ENCODE peak calls at places on chromosome 3, in seven cellular contexts. C is heart right ventricle, X is psoas muscle, R is hepatocyte, G is Peyer's patch, N is upper lobe of right lung, P is lower lobe of right lung. O is an unnamed sample.

GRCh38 chr3:190053919-190054672 is 66.6 kb downstream of the P3H2 start:
- DNase-seq in X (no peak), R (peak; percentile 39), G (no peak), N (no peak), C (peak; percentile 35), P (no peak), O (no peak)

GRCh38 chr3:170724599-170724998 is 138.7 kb upstream of the SLC7A14 start:
- DNase-seq in G (no peak), C (no peak), N (no peak), X (peak; percentile 45), P (no peak), R (no peak), O (no peak)

GRCh38 chr3:50587806-50588758 is 18.8 kb downstream of the HEMK1 start:
- DNase-seq in X (no peak), P (no peak), R (no peak), G (no peak), N (no peak), C (no peak), O (no peak)

GRCh38 chr3:187739561-187740445 is 5.5 kb downstream of the BCL6 start:
- DNase-seq in R (peak; percentile 92), N (peak; percentile 91), P (peak; percentile 88), C (peak; percentile 82), G (peak; percentile 70), X (peak; percentile 89), O (peak; percentile 65)

GRCh38 chr3:146577662-146578061 is 27.5 kb downstream of the PLSCR5 start:
- DNase-seq in P (no peak), G (peak; percentile 17), C (peak; percentile 19), N (no peak), R (peak; percentile 49), X (no peak), O (peak; percentile 9)

GRCh38 chr3:187979543-187979942 is 174.4 kb upstream of the LPP start:
- DNase-seq in G (peak; percentile 85), N (no peak), X (no peak), C (no peak), R (no peak), P (no peak), O (peak; percentile 95)

GRCh38 chr3:187208159-187208558 is 10.9 kb downstream of the RTP1 start:
- DNase-seq in P (no peak), N (no peak), G (no peak), R (peak; percentile 27), C (no peak), X (no peak), O (no peak)

GRCh38 chr3:98986073-98986472 is 84.6 kb upstream of the DCBLD2 start:
- DNase-seq in P (no peak), X (no peak), G (no peak), N (no peak), R (peak; percentile 34), C (peak; percentile 25), O (no peak)

GRCh38 chr3:129046732-129047552 is 13.6 kb upstream of the GP9 start:
- DNase-seq in R (no peak), G (no peak), C (no peak), X (peak; percentile 10), N (no peak), P (no peak), O (no peak)

GRCh38 chr3:161275919-161276318 is 54.8 kb downstream of the NMD3 start:
- DNase-seq in R (no peak), P (no peak), G (no peak), N (no peak), X (no peak), C (no peak), O (no peak)

GRCh38 chr3:144770813-144771400 is 799.3 kb downstream of the DIPK2A start:
- DNase-seq in P (no peak), G (no peak), C (no peak), X (no peak), R (peak; percentile 43), N (no peak), O (no peak)

GRCh38 chr3:186303985-186304384 is 58.0 kb downstream of the DGKG start:
- DNase-seq in P (no peak), X (no peak), N (no peak), G (no peak), R (no peak), C (no peak), O (no peak)

GRCh38 chr3:19229086-19229485 is 80.8 kb downstream of the KCNH8 start:
- DNase-seq in G (no peak), N (no peak), P (no peak), X (no peak), R (no peak), C (no peak), O (no peak)

GRCh38 chr3:87435926-87436630 is 159.7 kb upstream of the POU1F1 start:
- DNase-seq in N (no peak), R (no peak), G (no peak), X (no peak), P (no peak), C (no peak), O (no peak)

GRCh38 chr3:56864090-56864489 is 62.3 kb upstream of the ARHGEF3 start:
- DNase-seq in R (no peak), C (no peak), N (no peak), G (no peak), X (no peak), P (no peak), O (peak; percentile 61)

GRCh38 chr3:46897031-46897430 is 19.5 kb downstream of the PTH1R start:
- DNase-seq in G (no peak), R (no peak), X (peak; percentile 8), C (no peak), N (no peak), P (peak; percentile 24), O (no peak)

GRCh38 chr3:185880600-185880999 is 55.8 kb upstream of the IGF2BP2 start:
- DNase-seq in N (no peak), R (no peak), G (no peak), P (no peak), X (no peak), C (no peak), O (no peak)

GRCh38 chr3:113783463-113783862 is 36.6 kb downstream of the ATP6V1A start:
- DNase-seq in N (no peak), X (no peak), R (no peak), G (no peak), P (no peak), C (no peak), O (no peak)

GRCh38 chr3:189978753-189979152 is 141.9 kb downstream of the P3H2 start:
- DNase-seq in R (no peak), G (no peak), X (no peak), P (no peak), C (no peak), N (no peak), O (no peak)

GRCh38 chr3:77303943-77304778 is 264.3 kb downstream of the ROBO2 start:
- DNase-seq in G (no peak), N (no peak), R (no peak), C (no peak), P (no peak), X (no peak), O (no peak)

GRCh38 chr3:63400259-63400860 is 122.3 kb downstream of the SYNPR start:
- DNase-seq in R (peak; percentile 9), N (no peak), X (no peak), G (no peak), C (no peak), P (no peak), O (no peak)

GRCh38 chr3:23805228-23805880 is 401 bp upstream of the UBE2E1 start:
- DNase-seq in N (no peak), X (no peak), G (no peak), R (no peak), C (no peak), P (no peak), O (no peak)

GRCh38 chr3:16508242-16508575 is 5.3 kb downstream of the RFTN1 start:
- DNase-seq in N (no peak), C (no peak), X (no peak), P (no peak), R (no peak), G (no peak), O (no peak)
- H3K4me3 ChIP-seq in N (no peak overlapping the region), C (no peak overlapping the region), X (no peak overlapping the region), P (no peak overlapping the region), R (no peak overlapping the region), G (no peak overlapping the region), O (no peak overlapping the region)

GRCh38 chr3:127455541-127456450 is 134.7 kb downstream of the TPRA1 start:
- DNase-seq in P (peak; percentile 72), R (peak; percentile 87), G (no peak), C (peak; percentile 47), N (peak; percentile 83), X (peak; percentile 76), O (peak; percentile 34)
- H3K4me3 ChIP-seq in P (peak overlapping the region; percentile 51), R (no peak overlapping the region), G (no peak overlapping the region), C (peak overlapping the region; percentile 32), N (peak overlapping the region; percentile 9), X (peak overlapping the region; percentile 52), O (no peak overlapping the region)

GRCh38 chr3:43964640-43965039 is 273.9 kb downstream of the ABHD5 start:
- DNase-seq in R (no peak), X (no peak), C (no peak), P (no peak), G (no peak), N (no peak), O (no peak)

GRCh38 chr3:43968465-43968864 is 273.2 kb upstream of the TOPAZ1 start:
- DNase-seq in N (no peak), P (no peak), X (no peak), G (no peak), C (no peak), R (no peak), O (no peak)

GRCh38 chr3:43969944-43970343 is 271.7 kb upstream of the TOPAZ1 start:
- DNase-seq in G (no peak), X (no peak), N (no peak), C (no peak), P (no peak), R (no peak), O (no peak)

GRCh38 chr3:43963208-43963607 is 272.5 kb downstream of the ABHD5 start:
- DNase-seq in X (no peak), P (no peak), C (no peak), R (no peak), G (no peak), N (no peak), O (no peak)

DNA sequence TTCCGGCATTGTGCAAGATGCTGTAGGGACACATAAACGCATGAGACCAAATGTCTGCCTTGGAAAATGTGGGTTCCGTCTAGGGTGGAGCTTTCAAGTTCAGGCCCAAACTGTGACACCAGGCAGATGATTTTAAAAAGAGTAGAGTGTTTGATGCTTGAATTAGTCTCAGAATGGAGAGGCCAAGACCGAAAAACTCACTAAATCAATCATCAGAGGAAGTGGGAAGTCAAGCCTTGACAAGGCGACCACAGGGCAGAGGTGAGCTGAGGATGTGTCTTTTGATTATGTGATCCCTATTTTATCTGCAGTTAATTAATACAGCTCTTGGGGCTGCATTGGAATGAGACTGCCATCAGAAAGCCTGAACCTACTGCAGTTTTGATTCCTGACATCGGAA is 275.4 kb downstream of the ABHD5 start:
- DNase-seq in G (no peak), X (no peak), N (no peak), P (no peak), C (no peak), R (no peak), O (no peak)
- H3K4me3 ChIP-seq in G (no peak overlapping the region), X (no peak overlapping the region), N (no peak overlapping the region), P (no peak overlapping the region), C (no peak overlapping the region), R (no peak overlapping the region), O (no peak overlapping the region)

DNA sequence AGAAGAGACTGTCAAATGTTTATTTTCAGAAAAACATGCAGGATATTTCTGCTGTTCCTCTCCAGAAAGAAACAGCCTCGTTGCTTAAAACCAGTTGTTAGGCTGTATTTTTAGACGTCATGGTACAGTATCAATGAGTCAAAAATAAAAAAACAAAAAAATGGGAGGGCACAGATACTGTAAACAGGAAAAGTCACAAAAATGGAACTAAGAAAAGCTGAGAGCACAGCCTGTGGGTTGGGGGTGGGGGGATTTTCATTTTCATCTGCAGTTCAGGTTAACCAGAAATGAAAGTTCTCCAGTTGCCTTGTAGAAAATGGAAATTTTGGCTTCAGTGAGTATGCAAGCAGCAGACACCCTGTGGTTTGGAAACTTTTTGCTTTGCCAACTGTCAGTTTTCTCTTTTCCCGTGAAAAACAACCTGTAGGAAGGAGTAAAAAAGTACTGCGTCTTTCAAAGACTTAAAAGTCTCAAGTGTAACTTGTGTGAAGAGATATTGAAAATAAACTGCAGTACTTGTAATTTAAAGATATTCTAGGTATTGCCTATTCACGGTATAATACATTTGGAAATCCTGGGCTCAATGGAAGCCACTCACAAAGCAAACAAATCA is 59.0 kb downstream of the FRMD4B start:
- DNase-seq in C (peak; percentile 21), N (no peak), X (no peak), P (no peak), G (peak; percentile 22), R (no peak), O (peak; percentile 81)
- H3K4me3 ChIP-seq in C (peak overlapping the region; percentile 6), N (no peak overlapping the region), X (no peak overlapping the region), P (no peak overlapping the region), G (no peak overlapping the region), R (no peak overlapping the region), O (peak overlapping the region; percentile 40)

O was measured in Jurkat, Clone E6-1.